ENCODE peak calls at places on chromosomes 7 and 10, in nine cellular contexts. I, M, H, Z, S, R, Q, N and K are unnamed samples.

GRCh38 chr10:43037942-43038782 is 38.7 kb upstream of the RET start:
- DNase-seq in H (no peak), N (no peak), S (no peak), R (no peak), M (no peak), I (no peak), Z (no peak), Q (no peak), K (no peak)

GRCh38 chr7:28988818-28989595 is 30.9 kb upstream of the TRIL start:
- DNase-seq in N (no peak), Z (no peak), S (no peak), M (no peak), H (no peak), Q (peak), R (no peak), I (no peak), K (peak)

GRCh38 chr7:92092210-92092609 is 42.1 kb downstream of the CYP51A1 start:
- DNase-seq in H (no peak), I (no peak), R (no peak), M (no peak), S (no peak), Q (peak), Z (no peak), N (no peak), K (no peak)

GRCh38 chr10:16832351-16833080 is 15.3 kb upstream of the RSU1 start:
- DNase-seq in S (no peak), N (no peak), I (peak), R (peak), M (no peak), H (no peak), Q (peak), Z (no peak), K (no peak)

GRCh38 chr10:132036153-132036886 is 29.4 kb upstream of the JAKMIP3 start:
- DNase-seq in R (no peak), I (peak), Q (peak), S (no peak), Z (no peak), M (no peak), N (peak), H (no peak), K (peak)

GRCh38 chr7:1458676-1459511 is at the start of gene MICALL2:
- DNase-seq in Q (peak), S (no peak), H (no peak), Z (no peak), M (peak), N (peak), R (peak), I (peak), K (peak)

GRCh38 chr7:5388273-5388866 is 35.3 kb downstream of the TNRC18 start:
- DNase-seq in S (no peak), R (no peak), M (no peak), I (no peak), Z (no peak), Q (no peak), N (no peak), H (no peak), K (no peak)

GRCh38 chr10:63628526-63629362 is 107.5 kb downstream of the REEP3 start:
- DNase-seq in Q (peak), R (peak), S (no peak), Z (no peak), M (peak), N (peak), H (peak), I (peak), K (peak)

GRCh38 chr7:41685684-41686083 is 17.2 kb downstream of the INHBA start:
- DNase-seq in M (no peak), I (no peak), N (no peak), S (no peak), H (no peak), Z (no peak), R (no peak), Q (peak), K (no peak)

GRCh38 chr7:108603922-108604684 is 34.4 kb downstream of the DNAJB9 start:
- DNase-seq in M (no peak), Q (no peak), N (no peak), I (no peak), S (no peak), Z (no peak), H (no peak), R (peak), K (no peak)

GRCh38 chr7:46784746-46785145 is 797.2 kb downstream of the TNS3 start:
- DNase-seq in N (no peak), Q (peak), R (no peak), S (no peak), H (no peak), Z (no peak), I (peak), M (no peak), K (no peak)

GRCh38 chr10:77135555-77135954 is 502.1 kb downstream of the KCNMA1 start:
- DNase-seq in H (no peak), S (no peak), M (no peak), I (no peak), N (no peak), R (no peak), Z (no peak), Q (no peak), K (no peak)

GRCh38 chr7:77820967-77821366 is 22.4 kb downstream of the PHTF2 start:
- DNase-seq in M (no peak), R (no peak), Q (no peak), Z (no peak), S (no peak), I (no peak), H (no peak), N (no peak), K (no peak)

GRCh38 chr10:15775513-15775912 is 55.8 kb upstream of the ITGA8 start:
- DNase-seq in H (no peak), Z (no peak), M (no peak), N (no peak), Q (peak), R (no peak), S (no peak), I (no peak), K (no peak)